ENCODE peak calls at places on chromosomes 3 and 15, in four cellular contexts. V is K562, N is WTC11, H is HepG2. K is an unnamed sample.

GRCh38 chr3:165204445-165204844 is 8.3 kb upstream of the SLITRK3 start:
- DNase-seq in V (no peak), H (no peak), N (no peak), K (no peak)

GRCh38 chr15:88401972-88402656 is 65.1 kb downstream of the MRPL46 start:
- DNase-seq in H (no peak), N (peak), V (no peak), K (no peak)

GRCh38 chr3:184559336-184559735 is 2.2 kb upstream of the EPHB3 start:
- DNase-seq in N (no peak), V (no peak), H (peak), K (no peak)

GRCh38 chr15:59300618-59301139 is 72.0 kb downstream of the MYO1E start:
- DNase-seq in H (no peak), V (no peak), N (no peak), K (no peak)

GRCh38 chr3:114178770-114179368 is at the start of gene DRD3:
- DNase-seq in N (peak), H (no peak), V (peak), K (peak)

GRCh38 chr3:110568246-110568645 is 503.4 kb upstream of the NECTIN3 start:
- DNase-seq in V (no peak), H (no peak), N (no peak), K (no peak)

GRCh38 chr3:140711043-140711718 is 33.3 kb downstream of the TRIM42 start:
- DNase-seq in N (no peak), V (no peak), H (peak), K (no peak)

GRCh38 chr15:43249699-43250203 is 17.0 kb downstream of the TGM5 start:
- DNase-seq in H (no peak), N (no peak), V (peak), K (no peak)

GRCh38 chr3:54191220-54191619 is 68.9 kb downstream of the CACNA2D3 start:
- DNase-seq in H (no peak), N (no peak), V (no peak), K (no peak)

GRCh38 chr15:29921130-29921601 is 98.9 kb upstream of the TJP1 start:
- DNase-seq in N (peak), H (peak), V (no peak), K (no peak)
- TF ChIP-seq ELF4 in N (no peak), H (no peak), V (no peak), K (no peak)

DNA sequence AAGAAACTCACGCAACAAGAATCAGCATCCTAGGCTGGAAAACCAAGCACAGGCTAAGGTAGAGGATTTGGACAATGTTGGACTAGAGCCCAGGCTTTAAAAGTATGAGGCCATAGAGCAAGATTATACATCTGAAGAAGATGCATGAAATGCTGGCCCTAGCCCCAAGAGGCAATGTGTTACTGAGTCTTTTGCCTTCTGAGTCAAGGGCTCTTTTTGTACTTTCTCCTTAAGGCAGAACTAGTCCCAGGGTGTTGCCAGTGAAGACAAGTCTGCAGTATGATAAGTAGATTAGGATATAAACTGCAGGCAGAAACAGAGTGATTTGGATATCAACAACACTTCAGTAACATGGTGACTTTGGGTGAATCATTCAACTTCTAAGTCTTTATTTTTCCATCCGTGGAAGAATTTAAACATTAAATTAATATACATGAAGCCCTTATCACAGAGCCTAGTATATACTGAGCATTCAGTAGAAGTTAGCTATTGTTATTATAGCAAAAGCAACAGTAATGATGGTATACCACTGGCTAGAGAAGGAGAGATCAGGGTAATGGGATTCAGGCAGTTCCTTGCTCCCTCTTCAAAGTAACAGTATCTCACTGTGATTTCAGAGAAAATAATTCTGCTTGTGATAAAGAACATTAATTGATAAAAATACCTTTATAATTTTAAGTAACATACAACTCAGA is 99.9 kb upstream of the MLF1 start:
- DNase-seq in H (no peak), N (no peak), V (peak), K (no peak)
- TF ChIP-seq ELF4 in H (no peak), N (no peak), V (no peak), K (no peak)

GRCh38 chr3:77652624-77653023 is 612.7 kb downstream of the ROBO2 start:
- DNase-seq in H (no peak), V (no peak), N (no peak), K (no peak)

DNA sequence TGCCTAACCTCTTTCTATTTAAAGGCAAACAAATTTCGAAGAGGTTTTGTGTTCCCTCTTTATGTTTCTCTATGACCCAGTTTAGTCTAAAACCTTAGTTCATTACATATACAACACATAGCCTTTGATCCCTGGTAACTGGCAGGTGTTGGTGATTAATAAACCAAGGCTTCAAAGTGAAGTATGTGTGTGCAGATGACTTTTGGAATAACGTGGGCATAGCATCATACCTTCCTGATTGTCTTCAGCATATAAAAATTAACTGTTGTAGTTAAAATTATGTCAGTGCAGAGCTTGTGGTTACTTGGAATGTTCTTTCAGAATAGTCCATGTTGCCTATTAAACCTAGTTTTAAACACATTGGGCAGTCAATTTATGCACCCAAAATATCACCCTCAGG is 608.3 kb downstream of the ROBO2 start:
- DNase-seq in H (no peak), N (no peak), V (no peak), K (no peak)
- TF ChIP-seq ELF4 in H (no peak), N (no peak), V (no peak), K (no peak)

DNA sequence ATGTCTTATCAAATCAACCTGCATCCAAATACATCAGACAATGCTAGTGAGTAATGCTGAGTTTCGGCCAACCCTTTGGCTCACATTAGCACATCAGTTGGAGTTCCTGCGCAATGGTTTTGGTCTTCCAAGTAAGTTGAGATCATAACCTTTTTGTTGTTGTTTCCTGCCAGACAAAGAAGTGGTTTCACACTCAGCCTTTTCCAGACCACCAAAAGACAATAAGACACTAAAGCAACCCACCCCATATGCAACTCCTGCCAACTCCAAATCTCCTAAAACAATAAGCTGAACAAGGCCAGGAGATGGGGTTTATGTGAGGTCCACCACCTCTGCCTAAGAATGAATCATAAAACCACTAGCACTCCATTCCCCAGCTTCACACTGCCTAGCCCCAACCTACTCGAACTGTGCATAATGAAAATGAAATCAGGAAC is 177.0 kb downstream of the ERC2 start:
- DNase-seq in N (no peak), V (no peak), H (no peak), K (no peak)
- TF ChIP-seq ELF4 in N (no peak), V (no peak), H (no peak), K (no peak)

GRCh38 chr3:16923112-16923511 is 38.4 kb downstream of the PLCL2 start:
- DNase-seq in V (no peak), H (no peak), N (no peak), K (no peak)
- TF ChIP-seq ELF4 in V (no peak), H (no peak), N (no peak), K (no peak)

DNA sequence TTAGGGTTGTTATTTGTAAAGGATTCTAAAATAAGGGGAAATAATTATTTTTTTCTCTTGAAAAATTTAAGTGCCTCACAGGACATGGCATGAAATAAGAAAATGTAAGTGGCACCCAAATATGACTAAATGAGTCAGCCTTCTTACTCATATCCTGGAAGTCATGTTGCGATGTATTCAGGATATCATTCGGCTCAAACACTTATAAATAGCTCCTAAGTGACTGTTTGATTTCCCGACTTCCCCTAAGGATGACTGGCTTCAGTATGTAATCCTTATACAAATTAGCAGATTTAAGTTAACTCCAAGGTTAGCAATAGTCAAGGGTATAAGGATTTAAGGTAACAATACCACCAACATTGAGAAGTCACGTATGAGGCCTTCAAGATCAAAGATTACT is 57.3 kb upstream of the OSTN start:
- DNase-seq in H (no peak), N (no peak), V (no peak), K (no peak)
- TF ChIP-seq ELF4 in H (no peak), N (no peak), V (no peak), K (no peak)

GRCh38 chr3:129160891-129161859 is at the start of gene ISY1:
- DNase-seq in N (peak), V (peak), H (peak), K (peak)

GRCh38 chr3:129164500-129164899 is 3.6 kb upstream of the ISY1 start:
- DNase-seq in N (no peak), H (no peak), V (no peak), K (no peak)

GRCh38 chr3:129162729-129163579 is 2.1 kb upstream of the ISY1 start:
- DNase-seq in N (no peak), V (peak), H (peak), K (no peak)

GRCh38 chr3:129166579-129167332 is 5.9 kb upstream of the ISY1 start:
- DNase-seq in V (no peak), N (no peak), H (no peak), K (no peak)

GRCh38 chr3:129161860-129162271 is 1.0 kb upstream of the ISY1 start:
- DNase-seq in H (peak), N (no peak), V (no peak), K (peak)
- TF ChIP-seq ELF4 in H (no peak), N (no peak), V (no peak), K (no peak)

DNA sequence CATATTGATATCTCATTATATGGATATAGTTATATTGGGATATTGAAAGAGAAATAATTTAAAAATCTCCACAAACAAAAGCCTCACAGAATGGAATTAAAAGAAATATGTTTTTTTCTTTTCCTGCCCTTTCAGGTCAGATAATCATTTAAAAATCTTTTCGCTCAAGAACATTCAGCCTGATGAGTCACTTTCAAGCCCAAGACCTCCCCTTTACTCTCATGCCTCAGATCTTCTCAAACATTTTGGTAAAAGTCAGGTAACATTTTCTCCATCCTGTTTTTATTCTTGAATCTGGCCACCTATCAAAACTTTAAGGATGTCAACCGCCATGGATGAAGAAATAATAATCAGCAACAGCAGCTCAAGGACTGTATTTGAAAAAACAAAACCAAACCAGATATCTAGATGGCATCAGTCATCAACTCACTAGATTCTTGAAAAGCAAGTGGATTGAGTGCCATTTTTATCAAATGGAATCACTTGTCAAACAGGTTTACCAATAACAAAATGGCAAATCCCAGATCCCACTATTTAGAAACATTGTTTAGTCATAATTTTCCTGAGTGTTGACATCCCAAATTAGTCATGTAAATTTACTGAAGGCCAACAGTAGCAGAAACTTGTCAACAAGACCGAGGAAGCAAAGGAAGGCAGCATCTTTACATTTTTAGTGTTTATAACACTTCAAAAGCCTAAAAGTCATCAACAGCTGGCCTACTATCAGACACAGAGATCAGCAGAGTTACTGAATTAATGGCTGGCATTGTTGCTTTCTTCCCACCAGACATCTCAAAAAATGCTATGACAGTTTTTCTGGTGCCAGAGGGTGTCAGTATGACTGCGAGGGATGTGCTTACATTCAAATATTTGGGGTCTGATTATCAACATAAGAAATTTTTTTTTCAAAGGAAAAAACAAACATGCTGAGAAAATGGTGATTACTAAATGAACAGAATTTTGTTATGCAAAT is 444.7 kb downstream of the MAGI1 start:
- DNase-seq in V (no peak), H (no peak), N (no peak), K (no peak)
- TF ChIP-seq ELF4 in V (no peak), H (no peak), N (no peak), K (no peak)

DNA sequence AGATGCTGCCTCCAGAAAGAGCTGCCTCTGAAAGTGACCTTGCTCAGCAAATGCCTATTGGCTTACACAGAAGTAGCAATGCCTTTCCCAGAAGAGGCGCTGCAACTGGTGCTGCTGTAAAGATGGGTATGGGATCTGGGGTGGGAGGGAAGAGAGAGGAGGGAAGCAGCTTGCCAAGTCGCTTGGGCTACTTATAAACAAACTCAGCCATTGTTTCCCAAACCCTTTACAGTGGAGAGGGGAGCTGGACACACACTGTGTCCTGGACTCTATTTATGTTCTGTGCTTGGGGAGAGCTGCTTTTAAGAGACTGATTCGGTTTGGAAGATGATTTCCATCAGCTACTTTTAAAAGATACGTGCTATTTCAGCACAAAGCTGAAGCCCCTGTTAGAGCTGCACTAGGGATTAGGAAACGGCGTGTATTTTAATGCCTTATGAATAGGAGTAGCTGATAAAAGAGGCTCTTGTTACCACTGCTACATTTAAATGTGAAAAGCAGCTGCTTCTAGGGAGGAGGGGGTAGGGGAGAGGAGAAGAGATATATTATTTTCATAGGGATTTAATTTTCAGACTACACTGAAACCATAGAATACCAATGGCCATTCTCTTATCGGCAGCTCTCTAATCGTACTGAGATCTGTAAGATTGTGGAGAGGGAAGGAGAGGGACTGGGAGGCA is 440.6 kb downstream of the MCTP2 start:
- DNase-seq in V (peak), H (no peak), N (peak), K (peak)
- TF ChIP-seq ELF4 in V (no peak), H (no peak), N (no peak), K (no peak)

GRCh38 chr15:40942337-40942854 is 10.9 kb upstream of the CHAC1 start:
- DNase-seq in H (no peak), N (no peak), V (no peak), K (no peak)
- TF ChIP-seq ELF4 in H (no peak), N (no peak), V (no peak), K (no peak)

K was measured in HEK293T.